ENCODE peak calls at places on chromosomes 7 and 10, in nine cellular contexts. G is hepatocyte, Z is GM12878, W is neural progenitor cell, Q is HCT116, E is mammary epithelial cell, F is astrocyte, L is PC-3, M is fibroblast of lung. U is an unnamed sample.

GRCh38 chr7:101828308-101829020 is 11.0 kb downstream of the CUX1 start:
- DNase-seq in G (no peak), Z (no peak), W (no peak), Q (no peak), E (no peak), F (no peak), L (no peak), M (no peak), U (no peak)

GRCh38 chr10:111208951-111209350 is 132.1 kb downstream of the ADRA2A start:
- DNase-seq in G (no peak), Z (no peak), W (no peak), Q (no peak), E (no peak), F (no peak), L (no peak), M (no peak), U (no peak)

GRCh38 chr7:18939771-18940576 is 177.5 kb downstream of the TWIST1 start:
- DNase-seq in G (no peak), Z (no peak), W (no peak), Q (no peak), E (no peak), F (peak; percentile 3), L (no peak), M (peak; percentile 20), U (peak; percentile 7)

GRCh38 chr7:14024406-14024805 is 34.9 kb upstream of the ETV1 start:
- DNase-seq in G (no peak), Z (no peak), W (no peak), Q (no peak), E (no peak), F (no peak), L (no peak), M (peak; percentile 12), U (no peak)

GRCh38 chr10:131841131-131841661 is 59.6 kb upstream of the PPP2R2D start:
- DNase-seq in G (no peak), Z (no peak), W (no peak), Q (no peak), E (no peak), F (no peak), L (no peak), M (no peak), U (no peak)

GRCh38 chr7:149510248-149510647 is 12.6 kb upstream of the ZNF746 start:
- DNase-seq in G (no peak), Z (no peak), W (no peak), Q (no peak), E (no peak), F (no peak), L (no peak), M (no peak), U (no peak)

GRCh38 chr10:103643381-103643780 is 149.9 kb downstream of the NEURL1 start:
- DNase-seq in G (no peak), Z (no peak), W (no peak), Q (no peak), E (peak; percentile 42), F (no peak), L (no peak), M (no peak), U (no peak)

GRCh38 chr7:107118109-107118900 is 50.5 kb upstream of the HBP1 start:
- DNase-seq in G (no peak), Z (no peak), W (no peak), Q (no peak), E (no peak), F (peak; percentile 2), L (no peak), M (peak; percentile 14), U (no peak)

GRCh38 chr7:151871904-151872303 is 5.0 kb downstream of the PRKAG2 start:
- DNase-seq in G (no peak), Z (no peak), W (no peak), Q (no peak), E (no peak), F (no peak), L (peak; percentile 48), M (no peak), U (no peak)

GRCh38 chr10:71744897-71745658 is 25.5 kb upstream of the C10orf105 start:
- DNase-seq in G (no peak), Z (no peak), W (no peak), Q (no peak), E (no peak), F (no peak), L (no peak), M (no peak), U (no peak)

GRCh38 chr10:79444243-79445119 is 943 bp downstream of the ZCCHC24 start:
- DNase-seq in G (peak; percentile 77), Z (no peak), W (peak; percentile 86), Q (no peak), E (peak; percentile 47), F (no peak), L (peak; percentile 98), M (peak; percentile 60), U (peak; percentile 80)

GRCh38 chr10:77644557-77645243 is 7.1 kb upstream of the KCNMA1 start:
- DNase-seq in G (no peak), Z (no peak), W (no peak), Q (no peak), E (no peak), F (no peak), L (no peak), M (no peak), U (no peak)

GRCh38 chr7:5143106-5143505 is 46.9 kb upstream of the WIPI2 start:
- DNase-seq in G (no peak), Z (no peak), W (no peak), Q (no peak), E (no peak), F (no peak), L (no peak), M (no peak), U (no peak)

GRCh38 chr7:102152672-102153585 is 133.7 kb upstream of the SH2B2 start:
- DNase-seq in G (peak; percentile 83), Z (no peak), W (peak; percentile 37), Q (peak; percentile 49), E (peak; percentile 42), F (peak; percentile 64), L (peak; percentile 34), M (peak; percentile 65), U (peak; percentile 95)

DNA sequence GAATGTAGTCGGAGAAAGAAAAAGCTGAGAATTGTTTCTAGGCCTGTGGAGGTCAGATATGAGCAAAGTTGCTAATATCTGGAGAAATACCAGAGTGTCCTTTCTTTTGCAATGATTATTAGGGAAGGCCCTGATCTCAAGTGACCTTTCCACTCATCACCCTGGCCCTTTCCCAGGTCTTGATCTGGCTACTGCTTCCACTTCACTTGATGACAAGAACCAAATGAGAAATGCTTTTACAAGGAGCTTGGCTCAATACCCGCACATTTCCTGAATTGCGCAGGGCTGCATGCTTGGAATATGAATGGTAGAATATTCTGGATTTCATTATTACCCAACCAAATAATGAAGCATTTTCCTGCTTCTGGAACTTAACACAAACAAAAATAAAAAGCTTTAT is 104.6 kb downstream of the ITGB8 start:
- DNase-seq in G (no peak), Z (no peak), W (no peak), Q (no peak), E (no peak), F (peak; percentile 48), L (no peak), M (peak; percentile 54), U (no peak)
- TF ChIP-seq EZH2 in G (no peak), Z (no peak), W (no peak), Q (no peak), E (no peak), F (no peak), L (no peak), M (no peak), U (no peak)

GRCh38 chr10:116094356-116094755 is 178.7 kb downstream of the GFRA1 start:
- DNase-seq in G (no peak), Z (no peak), W (no peak), Q (no peak), E (no peak), F (no peak), L (no peak), M (no peak), U (no peak)

GRCh38 chr10:116096501-116096900 is 176.5 kb downstream of the GFRA1 start:
- DNase-seq in G (no peak), Z (no peak), W (no peak), Q (no peak), E (no peak), F (no peak), L (no peak), M (no peak), U (no peak)

GRCh38 chr10:116098411-116099019 is 174.5 kb downstream of the GFRA1 start:
- DNase-seq in G (peak; percentile 32), Z (no peak), W (peak; percentile 26), Q (no peak), E (no peak), F (no peak), L (no peak), M (no peak), U (no peak)

GRCh38 chr10:116099031-116099430 is 174.0 kb downstream of the GFRA1 start:
- DNase-seq in G (no peak), Z (no peak), W (no peak), Q (no peak), E (no peak), F (no peak), L (no peak), M (no peak), U (no peak)

DNA sequence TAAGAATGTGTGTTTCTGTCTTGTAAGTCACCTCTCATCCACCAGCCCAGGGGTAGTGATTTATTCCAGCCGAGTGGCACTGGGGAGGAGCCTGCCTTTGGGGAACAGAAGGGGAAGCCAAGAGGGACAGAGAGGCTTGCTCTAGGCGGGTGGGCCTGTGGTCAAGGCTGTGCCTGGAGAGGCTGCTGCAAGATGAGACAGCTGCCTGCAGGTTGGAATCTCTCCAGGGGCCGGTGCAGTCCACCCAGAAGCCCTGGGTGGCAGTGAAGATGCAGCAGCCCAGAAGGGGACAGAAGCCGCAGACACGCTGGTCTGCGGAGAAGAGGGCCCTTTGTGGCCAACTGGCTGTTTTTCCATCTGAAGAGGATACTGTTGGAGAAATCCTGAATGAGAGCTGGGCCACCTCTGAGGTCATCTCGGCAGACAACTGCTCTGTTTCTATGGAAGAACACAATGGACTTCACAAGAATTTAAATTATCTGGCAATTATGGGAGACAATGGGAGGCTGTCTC is 175.7 kb downstream of the GFRA1 start:
- DNase-seq in G (no peak), Z (no peak), W (peak; percentile 33), Q (no peak), E (no peak), F (no peak), L (no peak), M (no peak), U (no peak)
- TF ChIP-seq EZH2 in G (no peak), Z (no peak), W (no peak), Q (no peak), E (no peak), F (no peak), L (no peak), M (no peak), U (no peak)

GRCh38 chr7:147997636-147998035 is 592.9 kb upstream of the C7orf33 start:
- DNase-seq in G (no peak), Z (no peak), W (no peak), Q (no peak), E (no peak), F (no peak), L (no peak), M (no peak), U (no peak)
- TF ChIP-seq EZH2 in G (no peak), Z (no peak), W (no peak), Q (no peak), E (no peak), F (no peak), L (no peak), M (no peak), U (no peak)

GRCh38 chr7:78018541-78019456 is 220.2 kb downstream of the PHTF2 start:
- DNase-seq in G (no peak), Z (no peak), W (peak; percentile 51), Q (no peak), E (no peak), F (peak; percentile 39), L (peak; percentile 20), M (peak; percentile 57), U (peak; percentile 37)
- TF ChIP-seq EZH2 in G (no peak), Z (no peak), W (no peak), Q (no peak), E (no peak), F (no peak), L (peak; percentile 54), M (no peak), U (peak; percentile 22)